ENCODE peak calls at places on chromosomes 5 and 9, in nine cellular contexts. F, U, H, T, G, Z, O, B and J are unnamed samples.

GRCh38 chr9:29208670-29209069 is 1635.4 kb upstream of the C9orf72 start:
- DNase-seq in F (peak; percentile 6), U (peak; percentile 13), G (no peak), B (no peak), O (no peak), Z (no peak), H (no peak), T (no peak), J (peak; percentile 17)

GRCh38 chr5:81756016-81756415 is 5.1 kb upstream of the SSBP2 start:
- DNase-seq in B (no peak), Z (no peak), F (no peak), T (no peak), U (no peak), O (no peak), G (no peak), H (no peak), J (no peak)

GRCh38 chr5:11047051-11047450 is 286.0 kb upstream of the DAP start:
- DNase-seq in G (no peak), T (no peak), F (no peak), O (no peak), Z (peak; percentile 19), B (no peak), U (no peak), H (no peak), J (no peak)

GRCh38 chr5:149651686-149652085 is 70.4 kb downstream of the ARHGEF37 start:
- DNase-seq in T (peak; percentile 40), G (no peak), F (peak; percentile 25), Z (no peak), U (no peak), O (no peak), H (no peak), B (no peak), J (no peak)

GRCh38 chr9:105088499-105088898 is 156.0 kb upstream of the SLC44A1 start:
- DNase-seq in F (peak; percentile 32), O (no peak), B (no peak), U (no peak), T (no peak), G (no peak), H (no peak), Z (no peak), J (no peak)

GRCh38 chr9:87119328-87119881 is 172.1 kb upstream of the GAS1 start:
- DNase-seq in F (no peak), U (peak; percentile 83), H (peak; percentile 55), Z (peak; percentile 27), O (peak; percentile 58), T (no peak), G (no peak), B (peak; percentile 58), J (peak; percentile 17)

GRCh38 chr9:81264516-81264915 is 424.8 kb downstream of the TLE1 start:
- DNase-seq in H (no peak), O (no peak), G (no peak), U (peak; percentile 45), Z (no peak), F (no peak), T (no peak), B (no peak), J (no peak)

GRCh38 chr5:10140195-10140973 is 109.3 kb downstream of the ATPSCKMT start:
- DNase-seq in Z (peak; percentile 65), H (no peak), B (no peak), O (no peak), G (no peak), T (no peak), F (peak; percentile 51), U (no peak), J (no peak)

GRCh38 chr5:53490747-53491146 is 10.3 kb downstream of the FST start:
- DNase-seq in T (peak; percentile 7), Z (no peak), F (no peak), G (no peak), H (no peak), U (peak; percentile 80), B (no peak), O (peak; percentile 71), J (no peak)

GRCh38 chr9:94472766-94473165 is 82.1 kb upstream of the PCAT7 start:
- DNase-seq in F (no peak), O (no peak), T (no peak), B (no peak), H (no peak), G (no peak), Z (no peak), U (no peak), J (no peak)

GRCh38 chr5:39534701-39535100 is 109.9 kb upstream of the DAB2 start:
- DNase-seq in T (no peak), G (no peak), U (no peak), H (no peak), F (no peak), O (no peak), B (no peak), Z (no peak), J (no peak)

GRCh38 chr5:112210430-112211005 is 208.6 kb downstream of the EPB41L4A start:
- DNase-seq in G (no peak), U (peak; percentile 46), H (no peak), F (peak; percentile 69), Z (peak; percentile 47), B (no peak), O (peak; percentile 30), T (peak; percentile 16), J (peak; percentile 9)

GRCh38 chr9:19130436-19130835 is 3.1 kb upstream of the PLIN2 start:
- DNase-seq in H (no peak), O (no peak), G (no peak), B (no peak), Z (peak; percentile 20), T (no peak), F (peak; percentile 46), U (peak; percentile 33), J (no peak)

GRCh38 chr5:171647043-171647899 is 138.3 kb upstream of the SMIM23 start:
- DNase-seq in T (no peak), F (no peak), G (no peak), O (peak; percentile 62), Z (peak; percentile 86), H (peak; percentile 31), B (no peak), U (peak; percentile 81), J (no peak)

GRCh38 chr5:174731214-174732039 is 7.0 kb downstream of the MSX2 start:
- DNase-seq in F (peak; percentile 58), G (no peak), Z (no peak), B (no peak), U (no peak), O (no peak), T (no peak), H (no peak), J (no peak)

GRCh38 chr9:127444921-127445850 is 6.0 kb downstream of the RPL12 start:
- DNase-seq in O (no peak), U (peak; percentile 42), G (no peak), T (no peak), H (no peak), B (no peak), Z (peak; percentile 57), F (peak; percentile 17), J (no peak)

GRCh38 chr9:123697686-123698085 is 232.2 kb downstream of the DENND1A start:
- DNase-seq in T (no peak), B (no peak), U (no peak), Z (no peak), F (no peak), G (no peak), O (no peak), H (no peak), J (no peak)